ENCODE peak calls at places on chromosomes 16 and 17, in nine cellular contexts. L, A, B, I, X, K, J, S and U are unnamed samples.

GRCh38 chr17:42142371-42142896 is 12.4 kb downstream of the RAB5C start:
- DNase-seq in A (no peak), K (no peak), S (no peak), B (no peak), I (no peak), J (no peak), L (no peak), X (no peak), U (no peak)

GRCh38 chr17:18031955-18032354 is 7.0 kb downstream of the ATPAF2 start:
- DNase-seq in L (no peak), J (no peak), X (no peak), K (no peak), S (no peak), B (no peak), A (no peak), I (no peak), U (no peak)

GRCh38 chr17:71461504-71462197 is 659.2 kb upstream of the SOX9 start:
- DNase-seq in X (peak; percentile 8), B (no peak), S (no peak), I (no peak), K (no peak), A (no peak), J (no peak), L (no peak), U (no peak)

GRCh38 chr16:18932243-18932997 is 6.2 kb upstream of the SMG1 start:
- DNase-seq in I (peak; percentile 9), J (no peak), S (no peak), B (no peak), A (no peak), L (peak; percentile 35), K (no peak), X (no peak), U (no peak)

GRCh38 chr17:32551186-32551955 is 64.6 kb downstream of the CDK5R1 start:
- DNase-seq in L (peak; percentile 92), J (no peak), A (no peak), K (no peak), S (no peak), X (no peak), I (no peak), B (no peak), U (no peak)

GRCh38 chr17:76492989-76493501 is 8.2 kb downstream of the RHBDF2 start:
- DNase-seq in B (peak; percentile 39), A (no peak), I (no peak), J (peak; percentile 71), K (no peak), S (no peak), X (no peak), L (peak; percentile 81), U (peak; percentile 61)

GRCh38 chr17:79995691-79996090 is 40.0 kb downstream of the TBC1D16 start:
- DNase-seq in K (no peak), X (no peak), S (no peak), I (no peak), A (no peak), B (no peak), J (no peak), L (no peak), U (no peak)

GRCh38 chr16:15435216-15435864 is 952 bp downstream of the BMERB1 start:
- DNase-seq in S (no peak), K (no peak), X (no peak), A (peak; percentile 53), L (no peak), B (no peak), J (no peak), I (no peak), U (no peak)

GRCh38 chr16:89364603-89365002 is 125.8 kb downstream of the ANKRD11 start:
- DNase-seq in A (no peak), X (no peak), K (no peak), S (no peak), I (no peak), L (peak; percentile 35), J (no peak), B (no peak), U (no peak)

GRCh38 chr16:88920618-88921602 is 54.5 kb upstream of the PABPN1L start:
- DNase-seq in B (no peak), K (peak; percentile 53), X (no peak), A (no peak), S (peak; percentile 61), L (no peak), J (peak; percentile 62), I (no peak), U (peak; percentile 85)

GRCh38 chr17:80352991-80353665 is 61.8 kb upstream of the ENDOV start:
- DNase-seq in B (no peak), S (no peak), I (no peak), J (no peak), L (no peak), A (no peak), K (no peak), X (no peak), U (no peak)

GRCh38 chr17:75643033-75644017 is 10.1 kb downstream of the SMIM5 start:
- DNase-seq in K (peak; percentile 74), J (no peak), S (no peak), B (no peak), X (no peak), L (no peak), A (peak; percentile 57), I (no peak), U (no peak)

GRCh38 chr16:56690420-56691122 is 8.3 kb downstream of the MT1X start:
- DNase-seq in S (no peak), B (no peak), I (no peak), L (no peak), A (no peak), X (no peak), J (no peak), K (no peak), U (no peak)
- H3K27ac ChIP-seq in S (no peak overlapping the region), B (no peak overlapping the region), I (no peak overlapping the region), L (no peak overlapping the region), A (no peak overlapping the region), X (no peak overlapping the region), J (no peak overlapping the region), K (no peak overlapping the region), U (no peak overlapping the region)

DNA sequence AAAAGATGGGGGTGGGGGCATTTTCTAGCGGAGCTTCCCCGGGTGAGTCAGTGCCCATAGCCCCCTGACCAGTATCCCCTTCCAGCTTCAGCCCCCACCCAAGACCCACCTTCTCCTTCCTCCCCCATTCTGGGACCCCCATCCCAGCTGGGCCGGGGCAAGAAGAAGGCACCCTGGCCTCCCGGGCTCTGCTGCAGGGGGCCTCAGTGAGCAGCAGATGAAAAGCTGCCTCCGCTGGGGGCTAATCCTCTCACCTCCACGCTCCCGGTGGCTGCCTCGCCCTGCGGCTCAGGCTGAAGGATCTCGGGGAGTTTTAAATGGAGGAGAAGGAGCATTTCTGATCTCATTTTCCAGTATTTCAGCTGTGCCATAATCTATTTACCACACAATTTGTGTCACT is 313.5 kb upstream of the TNRC6C start:
- DNase-seq in L (no peak), B (peak; percentile 46), S (no peak), I (no peak), X (peak; percentile 91), A (no peak), K (peak; percentile 67), J (no peak), U (no peak)
- TF ChIP-seq CTCF in L (no peak), B (peak; percentile 54), S (no peak), I (no peak), X (peak; percentile 94), A (peak; percentile 44), K (peak; percentile 67), J (no peak), U (no peak)

GRCh38 chr16:35525979-35526590 is 2066.7 kb downstream of the TP53TG3F start:
- DNase-seq in B (no peak), A (no peak), X (peak; percentile 65), L (no peak), S (no peak), J (no peak), K (no peak), I (no peak), U (no peak)

DNA sequence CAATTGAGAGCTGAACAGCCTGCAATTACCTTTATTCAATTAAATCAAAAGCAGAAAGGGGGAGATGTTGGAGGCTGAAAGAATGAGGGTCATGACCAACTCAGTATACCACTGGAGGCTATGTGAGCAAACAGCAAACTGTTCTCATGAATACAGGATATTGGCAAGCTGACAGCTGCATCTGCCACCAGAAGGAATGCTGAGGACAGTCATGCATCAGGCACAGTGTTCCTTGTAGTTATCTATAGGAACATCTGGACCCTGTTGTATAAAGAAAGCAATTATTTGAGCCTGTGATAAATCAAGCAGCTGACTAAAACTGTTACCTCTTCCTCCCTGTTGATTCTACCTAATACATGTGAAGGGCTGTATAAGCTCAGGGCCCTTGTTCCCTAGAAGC is 2064.6 kb downstream of the TP53TG3F start:
- DNase-seq in L (no peak), K (no peak), X (no peak), B (no peak), A (no peak), S (no peak), J (no peak), I (no peak), U (no peak)
- H3K9me3 ChIP-seq in L (peaks cover 19% of the 10 kb centered on the region), K (peaks cover 76% of the 10 kb centered on the region), X (no peaks in the 10 kb centered on the region), B (no peaks in the 10 kb centered on the region), A (peaks cover 81% of the 10 kb centered on the region), S (no peaks in the 10 kb centered on the region), J (no peaks in the 10 kb centered on the region), I (no peaks in the 10 kb centered on the region), U (no peaks in the 10 kb centered on the region)

DNA sequence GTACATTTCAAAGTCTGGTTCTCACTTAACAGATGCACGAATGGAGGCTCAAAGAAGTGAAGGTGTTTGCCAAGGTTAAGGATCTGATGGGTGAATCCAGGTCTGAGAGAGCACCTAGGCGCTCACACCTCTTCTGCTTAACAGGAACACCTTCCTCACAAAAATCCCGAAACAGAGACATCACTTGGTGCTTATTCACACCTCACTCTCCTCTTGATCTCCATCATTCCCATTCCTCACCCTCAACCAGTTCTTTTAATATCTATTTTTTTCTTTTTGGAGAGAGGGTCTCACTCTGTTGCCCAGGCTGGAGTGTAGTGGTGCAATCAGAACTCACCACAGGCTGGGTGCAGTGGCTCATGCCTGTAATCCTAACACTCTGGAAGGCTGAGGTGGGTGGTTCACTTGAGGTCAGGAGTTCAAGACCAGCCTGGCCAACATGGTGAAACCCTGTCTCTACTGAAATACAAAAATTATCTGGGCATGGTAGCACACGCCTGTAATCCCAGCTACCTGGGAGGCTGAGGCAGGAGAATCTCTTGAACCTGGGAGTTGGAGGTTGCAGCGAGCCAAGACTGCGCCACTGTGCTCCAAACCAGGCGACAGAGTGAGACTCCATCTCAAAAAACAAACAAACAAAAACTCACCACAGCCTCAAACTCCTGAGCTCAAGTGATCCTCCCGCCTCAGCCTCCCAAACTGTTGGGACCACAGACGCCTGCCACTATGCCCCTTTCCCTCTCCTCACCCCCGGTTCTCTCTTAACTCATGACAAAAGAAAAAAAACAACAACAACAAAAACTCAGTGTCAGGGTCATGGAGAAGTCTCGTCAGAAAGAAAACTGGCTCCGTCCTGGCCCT is 15.1 kb downstream of the CRYM start:
- DNase-seq in X (no peak), K (no peak), A (no peak), L (no peak), J (no peak), I (no peak), S (no peak), B (no peak), U (no peak)
- H3K27ac ChIP-seq in X (peak overlapping the region; percentile 85), K (no peak overlapping the region), A (no peak overlapping the region), L (no peak overlapping the region), J (no peak overlapping the region), I (no peak overlapping the region), S (no peak overlapping the region), B (no peak overlapping the region), U (no peak overlapping the region)